ENCODE peak calls at places on chromosomes 16 and 17, in five cellular contexts. V, X, D, Z and T are unnamed samples.
A peak's percentile ranks its signal among the peaks of the same experiment; 100 is the strongest.

GRCh38 chr16:67234180-67234597 is 7.3 kb downstream of the TMEM208 start:
- DNase-seq in V (no peak), X (no peak), D (no peak), Z (no peak), T (no peak)

GRCh38 chr17:42002792-42003301 is 14.4 kb downstream of the DNAJC7 start:
- DNase-seq in V (no peak), X (peak; percentile 93), D (peak; percentile 64), Z (no peak), T (no peak)

GRCh38 chr17:7549401-7550055 is 670 bp downstream of the TNFSF12 start:
- DNase-seq in V (no peak), X (no peak), D (peak; percentile 19), Z (no peak), T (peak; percentile 58)

GRCh38 chr17:28335959-28336871 is 654 bp downstream of the TNFAIP1 start:
- DNase-seq in V (no peak), X (peak; percentile 82), D (peak; percentile 85), Z (peak; percentile 84), T (no peak)

GRCh38 chr17:57281887-57282653 is 25.7 kb downstream of the MSI2 start:
- DNase-seq in V (no peak), X (no peak), D (no peak), Z (peak; percentile 12), T (no peak)

GRCh38 chr17:43665038-43665386 is 3.3 kb upstream of the MEOX1 start:
- DNase-seq in V (no peak), X (no peak), D (no peak), Z (no peak), T (no peak)

GRCh38 chr17:19613979-19614378 is 34.6 kb upstream of the ALDH3A2 start:
- DNase-seq in V (no peak), X (no peak), D (no peak), Z (no peak), T (no peak)

GRCh38 chr16:78289844-78290277 is 190.4 kb downstream of the WWOX start:
- DNase-seq in V (no peak), X (no peak), D (no peak), Z (no peak), T (no peak)

GRCh38 chr17:42272576-42272975 is 3.6 kb downstream of the STAT5B start:
- DNase-seq in V (no peak), X (no peak), D (no peak), Z (no peak), T (no peak)

GRCh38 chr16:14436410-14436955 is 193.6 kb downstream of the PARN start:
- DNase-seq in V (no peak), X (no peak), D (no peak), Z (no peak), T (no peak)

GRCh38 chr16:84724619-84725307 is 25.0 kb downstream of the USP10 start:
- DNase-seq in V (no peak), X (no peak), D (no peak), Z (peak; percentile 58), T (no peak)

GRCh38 chr17:32331243-32332040 is 10.5 kb downstream of the C17orf75 start:
- DNase-seq in V (no peak), X (no peak), D (no peak), Z (no peak), T (no peak)

GRCh38 chr16:86925067-86925791 is 346.9 kb downstream of the FOXL1 start:
- DNase-seq in V (no peak), X (no peak), D (no peak), Z (peak; percentile 43), T (no peak)

GRCh38 chr16:591892-592517 is 2.1 kb downstream of the RAB40C start:
- DNase-seq in V (no peak), X (no peak), D (no peak), Z (no peak), T (no peak)

DNA sequence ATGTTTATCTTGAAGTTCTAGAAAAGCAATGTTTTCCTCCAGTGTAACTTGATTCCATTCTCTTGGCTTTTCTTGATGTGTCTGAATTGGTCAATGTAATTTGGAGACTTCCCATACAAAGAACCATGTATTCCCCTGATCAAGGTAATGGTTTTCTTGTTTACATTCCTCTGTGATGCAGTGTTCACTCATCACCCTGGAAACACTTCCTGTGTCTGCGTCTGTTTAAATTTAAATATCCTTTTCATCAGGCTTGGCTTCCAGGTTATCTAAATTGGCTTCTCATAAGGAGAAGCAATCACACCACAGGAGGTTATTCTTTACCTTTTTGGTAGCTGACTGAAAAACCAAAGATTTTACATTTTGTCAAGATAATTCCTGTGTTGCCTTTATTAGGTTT is 237.3 kb upstream of the WSCD1 start:
- DNase-seq in V (no peak), X (peak; percentile 37), D (peak; percentile 62), Z (no peak), T (no peak)
- TF ChIP-seq KDM1A in V (no peak), X (no peak), D (no peak), Z (no peak), T (no peak)

GRCh38 chr16:54397838-54398237 is 111.3 kb upstream of the IRX3 start:
- DNase-seq in V (no peak), X (no peak), D (no peak), Z (no peak), T (no peak)
- TF ChIP-seq KDM1A in V (no peak), X (no peak), D (no peak), Z (no peak), T (no peak)

GRCh38 chr17:79799174-79799537 is 2.3 kb upstream of the CBX8 start:
- DNase-seq in V (no peak), X (no peak), D (no peak), Z (no peak), T (no peak)
- TF ChIP-seq KDM1A in V (no peak), X (no peak), D (no peak), Z (no peak), T (no peak)

GRCh38 chr17:4594406-4595349 is 10.3 kb downstream of the SMTNL2 start:
- DNase-seq in V (no peak), X (no peak), D (no peak), Z (peak; percentile 64), T (peak; percentile 79)
- TF ChIP-seq KDM1A in V (no peak), X (no peak), D (no peak), Z (no peak), T (no peak)

GRCh38 chr16:27862953-27863352 is 200.6 kb downstream of the GSG1L start:
- DNase-seq in V (no peak), X (no peak), D (no peak), Z (no peak), T (no peak)

GRCh38 chr16:27870116-27870798 is 193.3 kb downstream of the GSG1L start:
- DNase-seq in V (no peak), X (no peak), D (no peak), Z (no peak), T (no peak)

GRCh38 chr16:27863377-27863776 is 200.1 kb downstream of the GSG1L start:
- DNase-seq in V (no peak), X (no peak), D (no peak), Z (no peak), T (no peak)

GRCh38 chr16:27869411-27869810 is 194.1 kb downstream of the GSG1L start:
- DNase-seq in V (no peak), X (no peak), D (no peak), Z (no peak), T (no peak)

GRCh38 chr16:27867122-27868110 is 196.1 kb downstream of the GSG1L start:
- DNase-seq in V (no peak), X (peak; percentile 78), D (peak; percentile 88), Z (peak; percentile 93), T (peak; percentile 99)
- TF ChIP-seq KDM1A in V (no peak), X (no peak), D (no peak), Z (no peak), T (peak; percentile 54)

GRCh38 chr17:76014100-76014924 is 12.8 kb downstream of the EVPL start:
- DNase-seq in V (no peak), X (peak; percentile 72), D (peak; percentile 76), Z (peak; percentile 84), T (peak; percentile 83)
- TF ChIP-seq KDM1A in V (no peak), X (no peak), D (peak; percentile 42), Z (no peak), T (peak; percentile 9)

DNA sequence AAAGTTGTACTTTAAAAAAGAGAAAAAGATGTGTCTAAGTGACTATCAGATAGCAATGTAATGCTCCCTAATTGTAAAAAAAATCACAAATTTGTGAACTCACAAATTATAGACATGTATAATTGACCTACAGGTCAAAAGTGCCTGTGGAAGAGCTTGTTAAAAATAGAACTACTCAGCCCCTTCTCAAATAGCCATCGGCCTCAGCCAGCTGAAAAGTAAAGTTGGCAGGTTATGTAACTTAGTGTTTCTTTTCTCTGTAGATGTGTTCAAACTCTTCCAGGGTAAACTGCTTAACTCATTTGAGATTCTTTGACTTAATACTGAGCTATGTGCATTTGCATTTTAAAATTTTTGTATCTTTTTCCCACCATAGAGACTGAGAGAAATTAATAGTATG is 13.3 kb downstream of the AKTIP start:
- DNase-seq in V (no peak), X (no peak), D (no peak), Z (no peak), T (no peak)
- TF ChIP-seq KDM1A in V (no peak), X (no peak), D (no peak), Z (no peak), T (no peak)

DNA sequence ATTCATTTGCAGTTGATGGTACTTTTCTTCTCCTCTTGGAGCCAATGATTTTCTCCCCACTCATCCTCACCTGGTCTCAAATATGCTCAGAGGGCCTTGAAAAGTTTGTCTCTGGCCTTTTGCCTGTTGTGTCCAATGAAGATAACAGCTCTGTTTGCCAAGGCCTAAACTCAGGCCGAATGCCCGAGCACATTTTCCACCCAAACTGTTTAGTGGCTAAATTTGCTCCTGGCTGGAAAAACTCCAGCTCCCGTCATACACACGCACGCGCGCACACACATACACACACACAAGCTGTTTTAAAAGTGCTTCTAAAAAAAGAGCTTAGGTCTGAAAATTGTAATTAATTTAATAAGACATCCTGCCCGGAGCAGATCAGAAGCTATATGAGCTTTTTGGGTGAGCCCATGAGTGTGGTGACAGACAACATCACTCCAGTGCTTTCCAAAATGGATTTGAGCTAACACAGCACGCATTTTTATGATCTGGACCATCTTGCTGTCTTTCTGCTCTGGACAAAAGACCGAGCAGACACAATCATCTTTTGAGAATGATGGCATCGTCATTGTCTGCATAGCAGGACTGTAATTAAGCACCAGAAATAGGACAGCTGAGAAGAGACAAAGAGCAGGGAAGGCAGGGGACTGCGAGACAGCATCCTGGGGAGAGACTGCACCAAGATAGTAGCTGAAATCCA is 48.9 kb downstream of the IRX6 start:
- DNase-seq in V (no peak), X (no peak), D (no peak), Z (no peak), T (no peak)
- TF ChIP-seq KDM1A in V (no peak), X (no peak), D (no peak), Z (no peak), T (no peak)